ENCODE peak calls at places on chromosomes 13 and 19, in four cellular contexts. Y, V, C and X are unnamed samples.

GRCh38 chr13:106851251-106851650 is 283.3 kb upstream of the ARGLU1 start:
- DNase-seq in Y (no peak), V (no peak), C (no peak), X (peak; percentile 9)

GRCh38 chr13:21321269-21321668 is 137.8 kb downstream of the ZDHHC20 start:
- DNase-seq in Y (no peak), V (no peak), C (no peak), X (no peak)

GRCh38 chr13:93776936-93777335 is 550.3 kb downstream of the GPC6 start:
- DNase-seq in Y (no peak), V (no peak), C (no peak), X (peak; percentile 4)

GRCh38 chr13:52968074-52968700 is 60.4 kb upstream of the OLFM4 start:
- DNase-seq in Y (peak; percentile 82), V (no peak), C (peak; percentile 4), X (peak; percentile 4)

GRCh38 chr19:35856001-35856400 is 710 bp upstream of the KIRREL2 start:
- DNase-seq in Y (no peak), V (no peak), C (no peak), X (no peak)

GRCh38 chr19:41376241-41376997 is at the start of gene TMEM91:
- DNase-seq in Y (peak; percentile 45), V (no peak), C (no peak), X (no peak)

GRCh38 chr13:111058796-111059506 is 56.2 kb upstream of the ARHGEF7 start:
- DNase-seq in Y (no peak), V (no peak), C (no peak), X (no peak)

GRCh38 chr19:6480843-6481415 is 658 bp downstream of the DENND1C start:
- DNase-seq in Y (no peak), V (no peak), C (no peak), X (no peak)

GRCh38 chr13:49022472-49023144 is 46.9 kb downstream of the FNDC3A start:
- DNase-seq in Y (no peak), V (no peak), C (no peak), X (peak; percentile 15)

GRCh38 chr13:40629678-40630384 is 36.6 kb downstream of the FOXO1 start:
- DNase-seq in Y (no peak), V (no peak), C (no peak), X (no peak)

GRCh38 chr13:112133489-112134149 is 66.7 kb downstream of the SOX1 start:
- DNase-seq in Y (no peak), V (no peak), C (no peak), X (no peak)

GRCh38 chr19:5882421-5882968 is 12.2 kb upstream of the FUT5 start:
- DNase-seq in Y (no peak), V (no peak), C (no peak), X (no peak)

GRCh38 chr13:48819889-48820288 is 155.8 kb upstream of the FNDC3A start:
- DNase-seq in Y (no peak), V (no peak), C (no peak), X (no peak)

GRCh38 chr19:1825909-1826556 is 14.0 kb upstream of the ATP8B3 start:
- DNase-seq in Y (peak; percentile 81), V (no peak), C (no peak), X (peak; percentile 15)

GRCh38 chr13:50074843-50075242 is 59.6 kb downstream of the KCNRG start:
- DNase-seq in Y (no peak), V (no peak), C (no peak), X (no peak)
- H3K4me3 ChIP-seq in Y (no peak overlapping the region), V (no peak overlapping the region), C (no peak overlapping the region), X (no peak overlapping the region)

GRCh38 chr19:38684078-38684861 is 36.8 kb downstream of the ACTN4 start:
- DNase-seq in Y (peak; percentile 89), V (no peak), C (no peak), X (peak; percentile 91)
- H3K4me3 ChIP-seq in Y (no peak overlapping the region), V (no peak overlapping the region), C (no peak overlapping the region), X (no peak overlapping the region)

DNA sequence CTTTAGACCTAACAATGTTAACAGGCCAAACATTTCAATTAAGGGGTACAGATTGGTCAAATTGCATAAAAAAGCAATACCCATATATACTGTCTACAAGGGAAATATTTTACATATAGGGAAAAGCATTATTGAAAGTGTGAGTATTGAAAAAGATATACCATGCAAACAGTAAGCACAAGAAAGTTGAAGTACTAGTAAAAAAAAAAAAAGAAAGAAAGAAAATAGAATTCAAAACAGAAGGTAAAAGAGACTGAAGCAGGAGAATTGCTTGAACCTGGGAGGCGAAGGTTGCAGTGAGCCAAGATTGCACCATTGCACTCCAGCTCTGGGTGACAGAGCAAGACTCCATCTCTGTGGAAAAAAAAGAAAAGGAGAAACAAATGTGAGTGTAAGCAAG is 5.3 kb upstream of the TEX101 start:
- DNase-seq in Y (no peak), V (no peak), C (no peak), X (no peak)
- H3K4me3 ChIP-seq in Y (no peak overlapping the region), V (no peak overlapping the region), C (no peak overlapping the region), X (no peak overlapping the region)

DNA sequence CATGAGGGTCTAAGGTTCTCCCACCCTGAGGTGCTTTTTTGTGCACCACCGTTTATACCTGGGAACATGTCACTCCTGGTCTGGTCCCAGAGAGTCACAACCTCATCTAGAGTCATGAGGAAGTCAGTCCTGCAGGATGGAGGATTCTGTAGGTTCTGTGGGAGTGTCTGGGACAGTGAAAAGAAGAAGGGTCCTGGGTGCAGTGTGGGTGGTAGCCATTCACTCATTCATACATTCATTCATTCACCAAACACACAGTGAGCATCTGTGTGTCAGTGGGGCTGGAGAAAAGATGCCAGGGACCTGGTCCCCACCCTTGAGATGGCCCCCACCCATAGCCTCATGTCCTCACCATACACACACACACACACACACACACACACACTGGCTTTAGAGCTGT is 8.7 kb upstream of the CEACAM18 start:
- DNase-seq in Y (no peak), V (no peak), C (no peak), X (no peak)
- H3K4me3 ChIP-seq in Y (no peak overlapping the region), V (no peak overlapping the region), C (no peak overlapping the region), X (no peak overlapping the region)

GRCh38 chr13:102395174-102395573 is 6.7 kb downstream of the FGF14 start:
- DNase-seq in Y (no peak), V (no peak), C (no peak), X (no peak)
- H3K4me3 ChIP-seq in Y (peak overlapping the region; percentile 85), V (peak overlapping the region; percentile 67), C (peak overlapping the region; percentile 63), X (peak overlapping the region; percentile 75)

GRCh38 chr19:18225355-18225701 is 910 bp downstream of the PDE4C start:
- DNase-seq in Y (no peak), V (no peak), C (no peak), X (no peak)

GRCh38 chr19:18224525-18225354 is 1.5 kb downstream of the PDE4C start:
- DNase-seq in Y (peak; percentile 94), V (peak; percentile 70), C (peak; percentile 96), X (peak; percentile 94)

GRCh38 chr19:18221815-18222725 is 4.2 kb downstream of the PDE4C start:
- DNase-seq in Y (no peak), V (no peak), C (no peak), X (no peak)

GRCh38 chr19:18225702-18226468 is at the start of gene PDE4C:
- DNase-seq in Y (no peak), V (no peak), C (no peak), X (no peak)

DNA sequence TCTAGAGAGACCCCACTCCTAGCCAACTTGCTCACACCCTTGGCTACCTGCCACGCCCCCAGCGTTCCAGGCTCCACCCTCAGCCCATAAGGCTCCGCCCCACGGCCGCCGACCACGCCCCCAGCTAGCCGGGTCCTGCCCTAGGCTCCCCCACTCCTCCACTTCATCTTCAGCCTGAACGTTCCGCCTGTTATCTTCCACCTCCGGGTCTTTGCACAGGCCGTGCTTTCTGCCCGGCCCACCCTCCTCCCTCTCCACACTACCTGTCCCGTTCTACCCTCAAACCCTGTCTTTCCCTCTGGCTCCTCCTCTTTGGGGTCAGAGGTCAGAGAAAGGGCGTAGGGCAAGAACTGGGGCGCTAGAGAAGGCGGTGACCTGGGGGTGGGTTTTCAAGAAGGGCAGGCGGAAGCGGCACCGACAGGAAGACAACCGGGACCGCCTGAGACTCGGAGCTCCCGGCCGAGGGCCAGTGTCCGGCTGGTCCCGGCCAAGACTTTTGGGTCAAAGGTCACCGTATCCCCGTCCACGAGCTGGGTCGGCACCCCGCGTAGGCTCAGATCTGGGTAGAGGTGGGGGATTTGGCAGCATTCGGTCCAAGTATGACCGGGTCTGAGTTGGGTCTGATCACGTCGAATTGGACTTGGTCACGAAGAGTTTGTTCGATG is 2.2 kb downstream of the PDE4C start:
- DNase-seq in Y (peak; percentile 63), V (no peak), C (no peak), X (no peak)
- H3K4me3 ChIP-seq in Y (peak overlapping the region; percentile 27), V (peak overlapping the region; percentile 21), C (peak overlapping the region; percentile 62), X (peak overlapping the region; percentile 47)

DNA sequence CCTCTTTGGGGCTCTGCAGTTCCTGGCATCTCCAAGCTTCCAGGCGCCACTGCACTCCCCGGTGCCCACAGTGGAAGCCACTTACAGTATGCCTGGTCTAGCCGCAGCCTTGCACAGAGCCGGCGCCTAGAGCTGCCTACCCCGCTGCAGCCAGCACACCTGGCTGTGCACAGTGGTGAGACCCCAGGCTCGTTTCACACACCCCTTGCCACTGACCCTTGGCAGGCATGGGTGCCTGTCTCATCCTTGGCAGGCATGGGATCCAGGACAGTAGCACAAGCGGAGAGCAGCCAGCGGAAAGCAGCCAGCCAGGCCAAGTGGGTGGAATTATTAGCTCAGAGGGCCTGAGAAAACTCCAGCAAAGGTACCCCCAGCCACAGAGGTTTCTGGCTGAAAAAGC is 86.0 kb downstream of the SERP2 start:
- DNase-seq in Y (no peak), V (no peak), C (no peak), X (no peak)
- H3K4me3 ChIP-seq in Y (no peak overlapping the region), V (no peak overlapping the region), C (no peak overlapping the region), X (no peak overlapping the region)

DNA sequence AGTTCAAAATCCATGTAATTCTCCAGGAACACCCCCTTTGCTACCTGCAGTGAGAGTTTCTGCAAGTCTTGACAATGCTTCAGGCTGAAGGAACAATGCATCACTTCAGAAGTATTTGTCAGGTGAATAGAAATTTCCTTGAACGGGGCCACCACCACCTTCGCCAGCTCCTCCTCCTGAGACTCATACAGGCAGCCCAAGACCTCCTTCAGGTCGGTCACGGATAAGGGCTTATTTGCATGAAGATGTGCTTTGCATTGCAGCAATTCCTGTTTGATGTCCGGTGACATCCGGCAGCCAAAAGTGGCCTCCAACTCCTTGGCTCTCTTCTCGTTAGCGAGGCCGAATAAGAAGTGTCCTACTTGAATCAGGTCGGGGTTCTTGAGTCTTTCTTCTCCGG is 8.4 kb downstream of the NLRP7 start:
- DNase-seq in Y (no peak), V (no peak), C (no peak), X (no peak)
- H3K4me3 ChIP-seq in Y (no peak overlapping the region), V (no peak overlapping the region), C (no peak overlapping the region), X (no peak overlapping the region)